ENCODE peak calls at places on chromosomes 12 and 14, in seven cellular contexts. B is EL; L is NAMALWA; W is stimulated activated CD8-positive, alpha-beta memory T cell treated with anti-CD3 and anti-CD28 coated beads, Interleukin-4, amount 100 ng/mL, for 4 hours; A is activated T-cell treated with anti-CD3 and anti-CD28 coated beads for 1 hour; G is NCI-H1092; F is NCI-H82. N is an unnamed sample.

GRCh38 chr12:71972441-71973074 is 33.9 kb downstream of the TPH2 start:
- DNase-seq in B (no peak), L (no peak), W (no peak), A (no peak), G (no peak), F (no peak), N (no peak)

GRCh38 chr14:32217301-32217700 is 14.2 kb upstream of the RNU6-8 start:
- DNase-seq in B (no peak), L (peak; percentile 1), W (no peak), A (no peak), G (peak; percentile 62), F (peak; percentile 90), N (peak; percentile 61)

GRCh38 chr12:57469334-57470164 is 10.0 kb downstream of the GLI1 start:
- DNase-seq in B (no peak), L (no peak), W (no peak), A (no peak), G (no peak), F (no peak), N (no peak)

GRCh38 chr14:100015251-100015655 is 50.0 kb upstream of the EVL start:
- DNase-seq in B (no peak), L (peak; percentile 26), W (no peak), A (no peak), G (no peak), F (no peak), N (no peak)

GRCh38 chr12:3453947-3454675 is 36.9 kb upstream of the PRMT8 start:
- DNase-seq in B (peak; percentile 92), L (no peak), W (no peak), A (no peak), G (no peak), F (no peak), N (no peak)

GRCh38 chr12:24993756-24994155 is 44.9 kb upstream of the BCAT1 start:
- DNase-seq in B (no peak), L (no peak), W (no peak), A (no peak), G (no peak), F (peak; percentile 34), N (no peak)

GRCh38 chr14:69101331-69101826 is 51.5 kb downstream of the DCAF5 start:
- DNase-seq in B (peak; percentile 88), L (peak; percentile 11), W (no peak), A (no peak), G (no peak), F (peak; percentile 47), N (no peak)

GRCh38 chr14:32397871-32398640 is 69.0 kb downstream of the AKAP6 start:
- DNase-seq in B (peak; percentile 44), L (no peak), W (no peak), A (no peak), G (no peak), F (no peak), N (no peak)

GRCh38 chr12:112664569-112664968 is 127.0 kb upstream of the RPH3A start:
- DNase-seq in B (no peak), L (peak; percentile 12), W (no peak), A (no peak), G (no peak), F (no peak), N (no peak)

GRCh38 chr14:99549684-99550083 is 54.3 kb downstream of the CCDC85C start:
- DNase-seq in B (no peak), L (no peak), W (no peak), A (no peak), G (no peak), F (no peak), N (no peak)

GRCh38 chr12:98578392-98578791 is 15.1 kb upstream of the SLC25A3 start:
- DNase-seq in B (no peak), L (no peak), W (no peak), A (no peak), G (no peak), F (no peak), N (no peak)

GRCh38 chr12:38153737-38154061 is 162.9 kb upstream of the ALG10B start:
- DNase-seq in B (no peak), L (no peak), W (no peak), A (no peak), G (no peak), F (no peak), N (no peak)

GRCh38 chr12:101004891-101005290 is 205.1 kb downstream of the SLC5A8 start:
- DNase-seq in B (no peak), L (no peak), W (no peak), A (no peak), G (no peak), F (peak; percentile 37), N (no peak)

GRCh38 chr14:102374264-102374663 is 11.5 kb downstream of the TECPR2 start:
- DNase-seq in B (no peak), L (no peak), W (no peak), A (no peak), G (no peak), F (no peak), N (no peak)

GRCh38 chr14:95066427-95066986 is 90.8 kb downstream of the DICER1 start:
- DNase-seq in B (no peak), L (no peak), W (no peak), A (no peak), G (no peak), F (no peak), N (no peak)

GRCh38 chr12:110931315-110931728 is 10.9 kb upstream of the MYL2 start:
- DNase-seq in B (no peak), L (no peak), W (no peak), A (no peak), G (no peak), F (no peak), N (no peak)

GRCh38 chr12:40192704-40193255 is 32.0 kb upstream of the LRRK2 start:
- DNase-seq in B (no peak), L (peak; percentile 19), W (no peak), A (no peak), G (no peak), F (no peak), N (no peak)

GRCh38 chr12:114662512-114663177 is 21.3 kb downstream of the TBX3 start:
- DNase-seq in B (peak; percentile 92), L (peak; percentile 71), W (peak; percentile 45), A (peak; percentile 56), G (peak; percentile 21), F (peak; percentile 80), N (no peak)